ENCODE peak calls at places on chromosomes 5 and 9, in five cellular contexts. C is kidney, M is Caco-2, X is cardiac muscle cell, F is endodermal cell. B is an unnamed sample. For H3K36me3 and H3K9me3, the result is how much of the 10 kb centered on the place peaks cover.

GRCh38 chr5:83488271-83488670 is 16.7 kb downstream of the VCAN start:
- DNase-seq in M (no peak), C (no peak), X (peak), F (no peak), B (no peak)

GRCh38 chr5:177302354-177303110 is 987 bp downstream of the RAB24 start:
- DNase-seq in F (peak), C (no peak), X (peak), M (no peak), B (no peak)

GRCh38 chr9:98973546-98973921 is 29.8 kb downstream of the COL15A1 start:
- DNase-seq in X (no peak), M (no peak), F (no peak), C (no peak), B (peak)

GRCh38 chr9:78158286-78158685 is 77.6 kb upstream of the CEP78 start:
- DNase-seq in M (no peak), C (no peak), F (no peak), X (peak), B (no peak)

GRCh38 chr9:133199648-133200321 is 9.3 kb downstream of the OBP2B start:
- DNase-seq in C (peak), M (no peak), X (no peak), F (peak), B (peak)

GRCh38 chr5:9733456-9733855 is 103.3 kb upstream of the TAS2R1 start:
- DNase-seq in X (no peak), M (no peak), C (no peak), F (no peak), B (no peak)

GRCh38 chr9:94937214-94937903 is 210.9 kb downstream of the AOPEP start:
- DNase-seq in X (peak), C (no peak), M (no peak), F (no peak), B (no peak)

GRCh38 chr5:206406-206805 is 11.5 kb downstream of the CCDC127 start:
- DNase-seq in X (peak), F (peak), C (peak), M (no peak), B (no peak)

GRCh38 chr5:134225780-134226440 is at the start of gene PPP2CA:
- DNase-seq in F (peak), X (peak), C (peak), M (peak), B (peak)
- TF ChIP-seq CTCF in F (no peak), X (no peak), C (no peak), M (peak), B (no peak)

DNA sequence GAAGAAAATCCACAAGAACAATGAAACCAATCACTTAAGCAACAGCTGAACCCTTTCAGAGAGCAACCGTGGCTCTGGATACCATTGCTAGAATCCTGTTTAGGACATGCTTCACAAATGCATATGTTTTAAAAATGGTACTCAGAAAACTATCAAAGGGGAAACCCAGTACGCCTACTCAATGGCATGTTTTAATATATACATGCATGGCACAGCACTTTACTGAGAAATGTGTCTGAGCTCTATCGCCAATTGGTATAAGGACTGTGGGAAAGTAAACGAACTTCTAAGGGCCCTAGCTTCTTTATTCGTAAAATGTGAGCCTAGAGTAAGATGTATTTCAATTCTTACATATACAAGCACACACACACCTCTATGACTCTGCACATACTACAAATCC is 72.3 kb downstream of the PTBP3 start:
- DNase-seq in F (no peak), M (no peak), X (no peak), C (no peak), B (no peak)
- H3K36me3 ChIP-seq in F (under half), M (under half), X (under half), C (under half), B (under half)

GRCh38 chr5:141430332-141431113 is at the start of gene PCDHGA12:
- DNase-seq in X (peak), C (no peak), F (no peak), M (no peak), B (peak)

GRCh38 chr5:141431286-141431685 is 979 bp downstream of the PCDHGA12 start:
- DNase-seq in X (peak), F (no peak), M (no peak), C (no peak), B (no peak)

GRCh38 chr5:141422742-141423291 is 2.0 kb downstream of the PCDHGA11 start:
- DNase-seq in M (no peak), X (no peak), C (no peak), F (no peak), B (no peak)

DNA sequence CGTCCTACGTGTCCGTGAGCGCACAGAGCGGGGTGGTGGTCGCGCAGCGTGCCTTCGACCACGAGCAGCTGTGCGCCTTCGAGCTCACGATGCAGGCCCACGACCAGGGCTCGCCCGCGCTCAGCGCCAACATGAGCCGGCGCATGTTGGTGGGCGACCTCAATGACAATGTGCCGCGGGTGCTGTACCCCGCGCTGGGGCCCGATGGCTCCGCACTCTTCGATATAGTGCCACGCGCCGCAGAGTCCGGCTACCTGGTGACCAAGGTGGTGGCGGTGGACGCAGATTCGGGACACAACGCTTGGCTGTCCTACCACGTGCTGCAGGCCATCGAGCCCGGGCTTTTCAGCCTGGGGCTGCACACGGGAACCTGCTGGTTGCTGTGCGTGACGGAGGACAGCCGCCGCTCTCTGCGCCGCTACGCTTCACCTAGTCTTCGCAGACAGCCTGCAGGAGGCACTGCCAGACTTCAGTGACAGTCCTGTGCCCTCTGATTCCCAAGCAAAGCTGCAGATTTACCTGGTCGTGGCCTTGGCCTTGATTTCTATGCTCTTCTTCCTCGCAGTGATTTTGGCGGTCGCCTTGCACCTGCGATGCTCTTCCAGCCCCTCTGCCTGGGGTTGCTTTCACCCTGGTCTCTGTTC is 2.4 kb upstream of the PCDHGA12 start:
- DNase-seq in C (no peak), M (no peak), F (no peak), X (no peak), B (no peak)
- H3K9me3 ChIP-seq in C (half or more), M (under half), F (half or more), X (under half), B (under half)

DNA sequence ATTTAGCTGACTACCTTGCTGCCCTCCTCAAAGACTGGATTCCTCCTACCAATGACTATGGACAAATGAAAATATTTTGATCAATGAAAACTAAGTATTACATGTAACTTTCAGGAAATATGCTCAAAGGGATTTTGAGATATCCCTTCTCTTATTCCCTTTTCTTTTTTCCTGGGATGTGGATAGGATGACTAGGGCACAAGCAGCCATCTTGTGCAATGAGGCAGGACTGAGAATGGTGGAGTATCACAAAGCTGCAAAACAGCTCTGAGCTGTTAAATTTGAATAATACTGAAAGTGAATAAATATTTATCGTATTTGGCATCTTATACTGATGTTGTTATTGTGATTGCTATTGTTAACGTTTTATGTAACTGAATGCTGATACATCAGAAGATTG is 333.1 kb upstream of the NUDT12 start:
- DNase-seq in F (no peak), M (no peak), C (no peak), X (no peak), B (no peak)
- TF ChIP-seq CTCF in F (no peak), M (no peak), C (no peak), X (no peak), B (no peak)

DNA sequence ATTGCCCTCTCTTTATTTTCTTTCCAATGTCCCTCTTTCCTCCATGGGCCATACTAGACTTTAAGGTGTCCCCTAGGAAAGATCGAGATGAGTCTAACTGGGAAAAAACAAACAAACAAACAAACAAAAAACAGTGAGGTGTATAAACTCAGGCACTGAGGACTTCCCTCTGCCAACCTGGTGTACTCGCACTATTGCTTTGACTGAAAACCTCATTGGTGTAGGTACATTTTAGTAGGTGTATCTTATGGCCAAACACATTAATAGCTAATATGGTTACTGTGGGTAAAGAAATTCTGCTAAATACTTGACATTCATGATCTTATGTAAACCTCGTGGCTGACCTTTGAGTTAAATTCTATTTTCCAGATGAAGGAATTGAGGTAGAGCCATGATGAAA is 74.3 kb downstream of the TNC start:
- DNase-seq in F (no peak), X (no peak), M (no peak), C (no peak), B (no peak)
- H3K36me3 ChIP-seq in F (half or more), X (under half), M (under half), C (under half), B (under half)

DNA sequence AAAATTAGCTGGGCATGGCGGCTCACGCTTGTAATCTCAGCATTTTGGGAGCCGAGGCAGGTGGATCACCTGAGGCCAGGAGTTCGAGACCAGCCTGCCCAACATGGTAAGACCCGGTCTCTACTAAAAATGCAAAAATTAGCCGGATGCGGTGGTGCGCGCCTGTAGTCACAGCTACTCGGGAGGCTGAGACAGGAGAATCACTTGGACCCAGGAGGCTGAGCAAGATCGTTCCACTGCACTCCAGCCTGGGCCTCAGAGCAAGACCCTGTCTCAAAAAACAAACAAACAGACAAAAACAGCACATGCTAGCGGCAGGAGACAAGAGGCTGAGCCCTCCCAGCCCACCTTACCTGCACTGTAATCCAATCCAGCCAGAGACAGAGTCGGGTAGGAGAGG is 1.1 kb upstream of the DOLPP1 start:
- DNase-seq in M (peak), C (no peak), X (no peak), F (no peak), B (no peak)
- H3K9me3 ChIP-seq in M (under half), C (under half), X (under half), F (under half), B (under half)

GRCh38 chr9:68584110-68585033 is 43.7 kb upstream of the TMEM252 start:
- DNase-seq in X (peak), M (peak), F (peak), C (peak), B (peak)
- TF ChIP-seq CTCF in X (peak), M (peak), F (peak), C (peak), B (peak)